ENCODE peak calls at places on chromosomes 1 and 21, in five cellular contexts. G is cardiac fibroblast, B is neural progenitor cell, A is endothelial cell of umbilical vein, X is dorsolateral prefrontal cortex. Z is an unnamed sample.

GRCh38 chr1:5427026-5427613 is 565.1 kb downstream of the NPHP4 start:
- DNase-seq in G (no peak), X (no peak), A (no peak), B (peak), Z (no peak)

GRCh38 chr1:221310180-221310579 is 430.9 kb downstream of the HLX start:
- DNase-seq in A (no peak), B (no peak), X (no peak), G (no peak), Z (no peak)

GRCh38 chr1:83909687-83910086 is 89.2 kb downstream of the TTLL7 start:
- DNase-seq in G (no peak), X (no peak), A (no peak), B (no peak), Z (no peak)

GRCh38 chr1:241499910-241500309 is 19.6 kb downstream of the FH start:
- DNase-seq in A (peak), G (peak), B (peak), X (no peak), Z (no peak)

GRCh38 chr1:155941845-155942507 is 538 bp downstream of the RXFP4 start:
- DNase-seq in X (no peak), A (no peak), B (no peak), G (no peak), Z (no peak)

GRCh38 chr1:29849038-29849750 is 612.9 kb downstream of the PTPRU start:
- DNase-seq in X (no peak), G (peak), B (peak), A (peak), Z (no peak)

GRCh38 chr1:207631137-207631536 is 13.8 kb upstream of the CR1L start:
- DNase-seq in B (no peak), X (no peak), A (no peak), G (no peak), Z (no peak)

GRCh38 chr1:35715568-35716002 is 3.1 kb downstream of the C1orf216 start:
- DNase-seq in B (peak), G (peak), A (peak), X (peak), Z (no peak)

GRCh38 chr1:111204211-111204883 is 3.9 kb upstream of the DENND2D start:
- DNase-seq in G (no peak), B (no peak), X (no peak), A (no peak), Z (no peak)

GRCh38 chr1:115218034-115218405 is 120.0 kb downstream of the NGF start:
- DNase-seq in G (no peak), B (no peak), X (no peak), A (no peak), Z (no peak)

GRCh38 chr1:1929639-1930545 is 10.8 kb upstream of the TMEM52 start:
- DNase-seq in A (no peak), G (no peak), B (no peak), X (no peak), Z (no peak)

GRCh38 chr1:169138866-169139670 is 32.6 kb downstream of the ATP1B1 start:
- DNase-seq in A (no peak), X (no peak), B (no peak), G (no peak), Z (no peak)

GRCh38 chr21:44972821-44973220 is 33.0 kb downstream of the SLX9 start:
- DNase-seq in X (no peak), G (no peak), B (no peak), A (no peak), Z (no peak)

GRCh38 chr1:61124691-61125090 is 42.3 kb downstream of the NFIA start:
- DNase-seq in G (no peak), B (no peak), A (no peak), X (no peak), Z (no peak)

GRCh38 chr1:115814685-115815398 is 26.1 kb downstream of the NHLH2 start:
- DNase-seq in A (no peak), G (no peak), X (no peak), B (no peak), Z (no peak)

GRCh38 chr21:35256468-35256988 is 207.4 kb upstream of the RUNX1 start:
- DNase-seq in A (peak), G (peak), X (peak), B (peak), Z (peak)

GRCh38 chr21:39397651-39398385 is 47.8 kb downstream of the LCA5L start:
- DNase-seq in A (no peak), G (no peak), X (no peak), B (no peak), Z (no peak)

GRCh38 chr1:148362141-148362929 is 120.8 kb downstream of the PPIAL4G start:
- DNase-seq in X (no peak), A (no peak), B (peak), G (peak), Z (no peak)
- H3K4me3 ChIP-seq in X (peak), A (no peak), B (peak), G (peak), Z (no peak)

GRCh38 chr1:154661110-154661509 is 53.1 kb upstream of the ADAR start:
- DNase-seq in G (no peak), X (no peak), B (no peak), A (no peak), Z (no peak)
- TF ChIP-seq CTCF in G (no peak), X (no peak), B (no peak), A (no peak), Z (no peak)

GRCh38 chr1:62285984-62286481 is 33.2 kb downstream of the KANK4 start:
- DNase-seq in B (peak), G (no peak), X (no peak), A (peak), Z (no peak)
- H3K4me3 ChIP-seq in B (peak), G (no peak), X (peak), A (no peak), Z (no peak)

DNA sequence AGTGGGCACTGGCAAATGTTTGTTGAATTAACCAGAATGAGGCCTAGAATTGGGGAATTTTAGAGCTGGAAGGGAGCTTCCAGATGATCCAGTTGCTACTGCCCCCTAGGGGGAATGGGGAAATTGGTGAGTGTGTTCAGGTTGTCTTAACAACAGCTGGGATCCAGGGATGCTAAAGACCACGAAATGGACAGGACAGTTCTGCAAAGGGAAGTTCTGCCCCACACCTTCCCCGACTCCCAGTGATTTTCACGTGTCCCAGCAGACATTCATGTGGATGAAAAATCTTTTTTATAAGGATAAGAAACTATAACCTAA is 33.9 kb downstream of the TRIM62 start:
- DNase-seq in X (no peak), A (no peak), B (peak), G (peak), Z (no peak)
- TF ChIP-seq CTCF in X (peak), A (peak), B (peak), G (peak), Z (peak)

DNA sequence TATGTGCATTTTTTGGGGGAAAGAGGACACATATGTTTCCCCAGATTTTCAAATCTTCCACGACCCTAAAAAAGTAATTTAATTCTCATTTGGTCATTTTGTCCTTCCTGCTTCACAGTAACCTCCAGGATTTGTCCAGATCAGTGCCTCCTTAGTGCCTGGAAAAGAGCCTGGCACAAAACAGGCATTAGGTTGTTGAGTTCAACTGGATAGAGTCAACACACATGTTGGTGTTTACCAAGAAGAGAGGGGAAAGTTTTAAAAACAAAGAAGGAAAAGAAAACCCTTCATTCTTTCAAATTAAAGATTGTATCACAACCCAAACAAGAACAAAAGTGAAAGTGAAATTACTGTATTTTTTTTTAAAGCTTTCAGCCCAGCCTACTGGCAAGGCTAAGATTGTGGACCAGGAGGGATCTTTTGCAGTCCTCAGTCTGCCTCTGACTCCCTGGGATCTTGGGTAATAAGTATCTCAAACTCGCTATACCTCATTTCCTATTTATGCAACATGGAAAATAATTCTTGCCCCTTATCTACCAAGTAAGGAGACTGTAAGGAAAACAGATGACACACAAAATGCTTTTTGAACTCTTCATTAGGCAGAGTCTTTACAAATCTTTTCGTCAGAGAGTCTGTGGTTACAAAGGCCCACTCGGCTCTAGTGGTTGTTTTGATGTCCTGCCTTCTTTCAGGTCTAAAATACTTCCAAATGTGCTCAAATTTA is 57.8 kb downstream of the ZNF281 start:
- DNase-seq in B (no peak), X (no peak), A (peak), G (peak), Z (peak)
- H3K4me3 ChIP-seq in B (no peak), X (peak), A (peak), G (peak), Z (no peak)

DNA sequence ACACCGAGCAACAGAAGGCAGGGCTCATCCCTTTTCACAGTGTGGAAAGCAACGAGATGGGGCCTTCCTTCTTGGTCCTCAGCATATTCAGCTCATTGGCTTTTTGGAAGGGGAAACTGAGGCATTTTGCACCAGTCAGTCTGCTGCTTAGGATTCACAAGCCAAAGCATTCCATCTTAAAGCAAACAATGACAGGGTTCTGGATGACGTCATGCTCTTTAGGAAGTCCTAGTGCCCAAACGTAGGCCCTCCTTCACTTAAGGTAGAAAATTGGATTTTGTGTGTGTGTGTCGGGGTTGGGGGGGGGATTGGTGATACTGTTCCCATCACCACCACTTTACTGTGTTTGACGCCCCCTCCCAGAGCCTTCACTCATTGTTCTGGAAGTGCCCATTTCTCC is 101.6 kb downstream of the SELENOF start:
- DNase-seq in X (no peak), B (no peak), G (no peak), A (no peak), Z (no peak)
- TF ChIP-seq CTCF in X (no peak), B (no peak), G (no peak), A (no peak), Z (no peak)

Z was measured in AG09309.